ENCODE peak calls at places on chromosomes 4 and X, in six cellular contexts. D is spleen; N is fibroblast of lung; P is effector CD4-positive, alpha-beta T cell; K is stromal cell of bone marrow; B is RWPE1. A is an unnamed sample.

GRCh38 chr4:2330119-2331042 is 68.5 kb upstream of the MXD4 start:
- DNase-seq in K (peak; percentile 80), N (peak; percentile 95), B (peak; percentile 65), P (no peak), D (peak; percentile 53), A (no peak)

GRCh38 chr4:176009254-176009653 is 56.4 kb upstream of the WDR17 start:
- DNase-seq in N (no peak), P (no peak), B (no peak), K (no peak), D (no peak), A (no peak)

GRCh38 chr4:4855293-4856070 is 4.0 kb upstream of the MSX1 start:
- DNase-seq in D (peak; percentile 40), N (no peak), P (no peak), B (no peak), K (no peak), A (no peak)

GRCh38 chr4:158624889-158625478 is 46.7 kb downstream of the C4orf46 start:
- DNase-seq in N (peak; percentile 64), K (peak; percentile 53), D (no peak), P (no peak), B (peak; percentile 54), A (no peak)

GRCh38 chr4:121706595-121707021 is 9.8 kb upstream of the ANXA5 start:
- DNase-seq in P (no peak), D (no peak), B (no peak), K (peak; percentile 85), N (peak; percentile 96), A (no peak)

GRCh38 chr4:86594559-86595425 is 677 bp downstream of the PTPN13 start:
- DNase-seq in D (peak; percentile 82), P (no peak), B (peak; percentile 46), K (peak; percentile 79), N (peak; percentile 88), A (no peak)

GRCh38 chrX:2566044-2566443 is 65.3 kb upstream of the DHRSX start:
- DNase-seq in D (no peak), B (no peak), N (no peak), K (no peak), P (no peak), A (no peak)

GRCh38 chrX:117973175-117974075 is 143.2 kb downstream of the KLHL13 start:
- DNase-seq in P (no peak), B (no peak), N (no peak), D (no peak), K (no peak), A (no peak)

GRCh38 chr4:98653006-98653405 is 5.4 kb downstream of the TSPAN5 start:
- DNase-seq in B (peak; percentile 64), N (peak; percentile 76), D (no peak), K (no peak), P (no peak), A (no peak)

GRCh38 chr4:142645478-142646108 is 200.5 kb downstream of the INPP4B start:
- DNase-seq in P (no peak), N (peak; percentile 35), D (no peak), B (no peak), K (no peak), A (no peak)

GRCh38 chr4:159946983-159947645 is 844.2 kb downstream of the RAPGEF2 start:
- DNase-seq in N (peak; percentile 62), K (peak; percentile 51), P (no peak), D (no peak), B (peak; percentile 20), A (no peak)

GRCh38 chrX:143536176-143536575 is 18.9 kb upstream of the SPANXN3 start:
- DNase-seq in K (no peak), P (no peak), B (no peak), N (no peak), D (no peak), A (no peak)

GRCh38 chr4:82591592-82591991 is 29.8 kb upstream of the TMEM150C start:
- DNase-seq in P (no peak), B (no peak), N (no peak), D (no peak), K (no peak), A (no peak)

A was measured in effector memory CD4-positive, alpha-beta T cell.